ENCODE peak calls at places on chromosomes 3 and 15, in four cellular contexts. M is CD8-positive, alpha-beta T cell; I is AG04450; H is psoas muscle. Y is an unnamed sample. For H3K9me3, the result is how much of the 10 kb centered on the place peaks cover.

GRCh38 chr3:158912188-158912587 is 110.3 kb downstream of the MFSD1 start:
- DNase-seq in M (no peak), H (no peak), I (no peak), Y (no peak)

GRCh38 chr3:98846101-98846500 is 55.4 kb downstream of the DCBLD2 start:
- DNase-seq in I (no peak), H (no peak), M (no peak), Y (no peak)

GRCh38 chr3:125958511-125959316 is 10.3 kb upstream of the ROPN1B start:
- DNase-seq in M (no peak), I (no peak), H (no peak), Y (no peak)

GRCh38 chr3:176950743-176951142 is 246.5 kb downstream of the TBL1XR1 start:
- DNase-seq in M (no peak), H (no peak), I (no peak), Y (no peak)

GRCh38 chr15:58864602-58865419 is 68.7 kb downstream of the SLTM start:
- DNase-seq in I (no peak), H (peak), M (no peak), Y (no peak)

GRCh38 chr3:105364113-105364512 is 2.6 kb upstream of the ALCAM start:
- DNase-seq in I (no peak), M (no peak), H (no peak), Y (no peak)

GRCh38 chr3:20143519-20143918 is 42.5 kb downstream of the SGO1 start:
- DNase-seq in I (no peak), M (no peak), H (no peak), Y (no peak)

GRCh38 chr3:8607285-8608040 is 37.1 kb downstream of the SSUH2 start:
- DNase-seq in M (no peak), I (peak), H (peak), Y (no peak)

GRCh38 chr15:67479781-67480180 is 41.1 kb upstream of the C15orf61 start:
- DNase-seq in I (no peak), H (no peak), M (no peak), Y (no peak)

GRCh38 chr3:124985358-124985757 is 50.8 kb upstream of the MUC13 start:
- DNase-seq in H (no peak), I (peak), M (no peak), Y (no peak)

GRCh38 chr15:85726446-85726845 is 68.3 kb downstream of the KLHL25 start:
- DNase-seq in I (no peak), H (no peak), M (no peak), Y (no peak)

GRCh38 chr3:195271859-195272243 is 892 bp upstream of the XXYLT1 start:
- DNase-seq in H (no peak), I (no peak), M (no peak), Y (no peak)

GRCh38 chr3:88704316-88704715 is 403.1 kb upstream of the EPHA3 start:
- DNase-seq in H (no peak), M (no peak), I (no peak), Y (no peak)

GRCh38 chr15:98830034-98830634 is 177.5 kb downstream of the PGPEP1L start:
- DNase-seq in H (no peak), M (no peak), I (no peak), Y (no peak)

GRCh38 chr15:98823012-98823458 is 174.7 kb downstream of the IGF1R start:
- DNase-seq in H (no peak), I (peak), M (no peak), Y (no peak)

GRCh38 chr15:98824595-98824994 is 176.3 kb downstream of the IGF1R start:
- DNase-seq in M (no peak), I (no peak), H (no peak), Y (no peak)

GRCh38 chr15:98826658-98827057 is 178.3 kb downstream of the IGF1R start:
- DNase-seq in I (no peak), H (no peak), M (no peak), Y (no peak)
- H3K9me3 ChIP-seq in I (half or more), H (under half), M (under half), Y (under half)

GRCh38 chr15:95843241-95843851 is 487.2 kb upstream of the NR2F2 start:
- DNase-seq in M (no peak), H (no peak), I (no peak), Y (no peak)
- H3K9me3 ChIP-seq in M (under half), H (under half), I (under half), Y (under half)

DNA sequence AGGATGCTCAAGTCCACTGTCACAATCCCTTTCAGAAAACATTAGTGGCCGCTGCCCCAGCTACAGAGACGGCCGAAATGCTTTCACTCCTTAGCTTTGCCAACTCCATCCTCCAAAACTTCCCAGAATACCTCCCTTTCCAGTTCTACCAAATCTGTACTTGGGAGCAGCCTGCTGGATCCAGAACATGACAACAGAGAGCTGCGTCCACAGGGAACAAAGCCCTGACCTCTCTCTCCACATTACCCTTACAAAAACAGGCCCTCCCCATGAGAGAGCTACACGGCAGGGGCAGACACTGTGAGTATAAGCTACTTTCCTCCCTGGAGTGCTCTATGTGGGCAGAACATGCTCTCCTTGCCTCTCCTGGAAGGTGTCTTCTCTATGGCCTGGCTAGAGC is 6.3 kb downstream of the RBM15B start:
- DNase-seq in I (no peak), M (no peak), H (no peak), Y (no peak)
- H3K9me3 ChIP-seq in I (under half), M (under half), H (under half), Y (under half)

GRCh38 chr3:107184375-107184774 is 192.9 kb upstream of the CCDC54 start:
- DNase-seq in M (no peak), I (no peak), H (no peak), Y (no peak)

GRCh38 chr3:107188262-107188661 is 189.0 kb upstream of the CCDC54 start:
- DNase-seq in M (no peak), H (no peak), I (no peak), Y (no peak)

GRCh38 chr3:107193114-107193513 is 184.1 kb upstream of the CCDC54 start:
- DNase-seq in H (no peak), M (no peak), I (no peak), Y (no peak)

DNA sequence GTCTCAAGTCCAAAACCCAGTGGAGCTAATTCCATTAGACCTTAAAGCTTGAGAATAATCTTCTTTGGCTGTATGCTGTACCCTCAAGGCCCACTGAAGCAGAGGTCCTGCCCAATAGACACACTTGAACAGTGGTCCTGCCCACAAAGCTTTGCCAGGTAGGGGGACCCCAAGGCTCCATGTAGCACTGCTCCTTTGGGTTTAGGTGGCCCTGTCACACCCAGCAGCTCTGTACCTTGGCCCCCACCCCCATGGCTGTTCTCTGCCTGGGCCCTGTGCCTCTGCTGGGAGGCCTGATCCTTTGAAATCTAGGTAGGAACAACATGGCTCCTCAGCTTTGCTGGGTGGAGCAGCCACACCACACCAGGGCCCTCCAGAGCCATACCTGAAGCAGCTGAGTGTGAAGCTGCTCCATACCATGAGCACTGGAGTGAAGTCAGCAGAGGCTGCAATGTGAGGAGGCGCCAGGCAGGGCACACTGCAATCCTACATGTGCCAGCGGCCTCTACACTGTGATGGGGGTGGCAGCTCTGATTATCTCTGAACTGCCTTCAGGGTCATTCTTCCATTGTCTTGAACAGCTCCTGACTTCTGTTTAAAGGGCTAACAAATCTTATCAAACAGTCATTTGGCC is 188.0 kb upstream of the CCDC54 start:
- DNase-seq in I (no peak), H (no peak), M (no peak), Y (no peak)
- H3K9me3 ChIP-seq in I (under half), H (under half), M (under half), Y (under half)